ENCODE peak calls at places on chromosomes 1 and 21, in six cellular contexts. K, L, N, Y, U and F are unnamed samples.

GRCh38 chr1:151371744-151372410 is 628 bp downstream of the SELENBP1 start:
- DNase-seq in K (no peak), L (peak), N (peak), Y (no peak), U (peak), F (no peak)

GRCh38 chr21:45853703-45854342 is 127.7 kb upstream of the COL6A1 start:
- DNase-seq in K (peak), L (no peak), N (no peak), Y (no peak), U (no peak), F (peak)

GRCh38 chr1:82564338-82564737 is 763.6 kb downstream of the ADGRL2 start:
- DNase-seq in K (no peak), L (no peak), N (no peak), Y (no peak), U (no peak), F (no peak)

GRCh38 chr21:41967708-41968107 is 13.9 kb upstream of the C2CD2 start:
- DNase-seq in K (no peak), L (peak), N (no peak), Y (peak), U (no peak), F (no peak)

GRCh38 chr1:61585714-61586113 is 139.2 kb downstream of the TM2D1 start:
- DNase-seq in K (no peak), L (no peak), N (no peak), Y (no peak), U (no peak), F (no peak)

GRCh38 chr1:27785763-27786162 is 12.7 kb downstream of the STX12 start:
- DNase-seq in K (no peak), L (no peak), N (no peak), Y (no peak), U (no peak), F (no peak)

GRCh38 chr1:180168786-180169640 is 14.3 kb downstream of the QSOX1 start:
- DNase-seq in K (peak), L (no peak), N (peak), Y (no peak), U (no peak), F (peak)

GRCh38 chr1:172321429-172321828 is 99.1 kb upstream of the C1orf105 start:
- DNase-seq in K (no peak), L (no peak), N (peak), Y (no peak), U (peak), F (no peak)

GRCh38 chr1:95323117-95323516 is 89.1 kb downstream of the RWDD3 start:
- DNase-seq in K (no peak), L (peak), N (no peak), Y (no peak), U (no peak), F (no peak)

GRCh38 chr1:23585321-23586022 is 26.2 kb upstream of the ID3 start:
- DNase-seq in K (no peak), L (no peak), N (peak), Y (no peak), U (no peak), F (peak)

GRCh38 chr1:94490556-94490955 is 51.0 kb downstream of the F3 start:
- DNase-seq in K (no peak), L (no peak), N (no peak), Y (no peak), U (no peak), F (no peak)

DNA sequence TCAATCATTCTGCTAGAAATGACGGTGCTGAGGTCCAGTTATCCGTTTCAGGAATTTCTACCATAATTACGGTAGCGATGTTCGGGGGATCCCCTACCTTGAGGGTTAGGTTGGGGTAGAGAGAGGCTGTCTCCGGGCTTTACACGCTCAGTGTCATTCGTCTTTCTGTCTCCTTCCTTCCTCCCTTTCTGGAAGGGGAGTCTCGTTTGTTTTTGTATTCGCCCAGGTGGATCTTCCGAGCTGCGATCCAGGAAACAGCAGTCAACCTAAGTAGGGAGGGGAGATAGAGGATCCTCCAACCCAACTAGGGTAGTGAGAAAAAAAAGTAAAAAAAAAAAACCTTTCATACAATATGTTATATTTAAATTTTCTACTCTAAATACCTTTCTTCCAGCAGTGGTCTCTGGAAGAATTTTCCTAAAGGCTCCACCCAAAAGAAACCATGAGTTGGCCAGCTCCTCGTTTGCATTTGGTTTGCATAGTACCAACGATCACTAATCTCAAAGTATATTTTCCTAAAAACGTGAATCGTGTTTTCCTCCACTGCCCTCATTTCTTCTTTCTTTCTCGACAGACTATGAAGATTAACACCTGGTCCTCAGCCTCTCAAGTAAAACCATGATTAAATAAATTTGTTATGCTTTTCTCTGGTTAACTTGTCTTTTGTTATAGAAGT is 611 bp upstream of the PIK3C2B start:
- DNase-seq in K (no peak), L (no peak), N (no peak), Y (no peak), U (no peak), F (no peak)
- H3K27ac ChIP-seq in K (no peak), L (peak), N (peak), Y (peak), U (peak), F (peak)

GRCh38 chr1:225865514-225865913 is 16.7 kb downstream of the TMEM63A start:
- DNase-seq in K (no peak), L (no peak), N (no peak), Y (no peak), U (no peak), F (no peak)
- H3K27ac ChIP-seq in K (no peak), L (no peak), N (no peak), Y (no peak), U (no peak), F (no peak)

GRCh38 chr21:33266050-33266783 is at the start of gene IL10RB:
- DNase-seq in K (peak), L (peak), N (peak), Y (peak), U (peak), F (no peak)

GRCh38 chr21:33265664-33266049 is 510 bp upstream of the IL10RB start:
- DNase-seq in K (peak), L (peak), N (no peak), Y (no peak), U (peak), F (no peak)

GRCh38 chr21:33268392-33268735 is 2.2 kb downstream of the IL10RB start:
- DNase-seq in K (no peak), L (no peak), N (no peak), Y (no peak), U (no peak), F (no peak)

GRCh38 chr21:33266784-33267135 is 593 bp downstream of the IL10RB start:
- DNase-seq in K (no peak), L (no peak), N (no peak), Y (no peak), U (no peak), F (no peak)

GRCh38 chr21:33267250-33267649 is 1.1 kb downstream of the IL10RB start:
- DNase-seq in K (no peak), L (no peak), N (no peak), Y (no peak), U (no peak), F (no peak)
- H3K27ac ChIP-seq in K (no peak), L (peak), N (peak), Y (peak), U (peak), F (peak)

GRCh38 chr1:200075522-200075921 is 48.0 kb downstream of the NR5A2 start:
- DNase-seq in K (no peak), L (no peak), N (peak), Y (no peak), U (peak), F (no peak)
- H3K27ac ChIP-seq in K (no peak), L (no peak), N (peak), Y (no peak), U (peak), F (no peak)

GRCh38 chr1:111212634-111213335 is 12.3 kb upstream of the DENND2D start:
- DNase-seq in K (no peak), L (no peak), N (no peak), Y (no peak), U (no peak), F (no peak)
- H3K27ac ChIP-seq in K (no peak), L (no peak), N (no peak), Y (no peak), U (no peak), F (no peak)

GRCh38 chr1:212609701-212610574 is 1.4 kb downstream of the ATF3 start:
- DNase-seq in K (no peak), L (no peak), N (no peak), Y (no peak), U (no peak), F (no peak)
- H3K27ac ChIP-seq in K (no peak), L (peak), N (peak), Y (peak), U (peak), F (peak)

GRCh38 chr1:72282271-72282656 is at the start of gene NEGR1:
- DNase-seq in K (peak), L (peak), N (no peak), Y (peak), U (peak), F (no peak)

GRCh38 chr1:72283204-72284083 is 1.1 kb upstream of the NEGR1 start:
- DNase-seq in K (peak), L (peak), N (peak), Y (peak), U (peak), F (no peak)

GRCh38 chr1:72281637-72282270 is 585 bp downstream of the NEGR1 start:
- DNase-seq in K (no peak), L (no peak), N (no peak), Y (no peak), U (no peak), F (no peak)

GRCh38 chr1:72284084-72284397 is 1.7 kb upstream of the NEGR1 start:
- DNase-seq in K (peak), L (no peak), N (peak), Y (no peak), U (no peak), F (no peak)

GRCh38 chr1:72282690-72283203 is 408 bp upstream of the NEGR1 start:
- DNase-seq in K (peak), L (peak), N (peak), Y (peak), U (peak), F (peak)
- H3K27ac ChIP-seq in K (no peak), L (peak), N (no peak), Y (peak), U (peak), F (peak)